ENCODE peak calls at places on chromosomes 16 and 17, in seven cellular contexts. F is A549, H is IMR-90, E is GM12878, A is K562, V is H1, X is HepG2. C is an unnamed sample.

GRCh38 chr16:17469011-17469741 is 1.6 kb downstream of the XYLT1 start:
- DNase-seq in X (no peak), E (no peak), V (no peak), A (no peak), H (peak), F (no peak), C (no peak)

GRCh38 chr16:3057181-3058166 is 8.0 kb upstream of the IL32 start:
- DNase-seq in X (no peak), A (no peak), V (no peak), E (no peak), F (no peak), H (no peak), C (no peak)

GRCh38 chr16:12158428-12158827 is 181.9 kb downstream of the SNX29 start:
- DNase-seq in F (no peak), X (no peak), E (no peak), A (no peak), H (peak), V (no peak), C (no peak)

GRCh38 chr16:48831081-48831722 is 221.2 kb upstream of the N4BP1 start:
- DNase-seq in A (peak), V (no peak), F (peak), E (no peak), X (peak), H (no peak), C (peak)

GRCh38 chr16:17476414-17477259 is 5.9 kb upstream of the XYLT1 start:
- DNase-seq in A (peak), F (peak), X (peak), V (peak), H (peak), E (no peak), C (peak)

GRCh38 chr17:74524751-74525725 is 6.2 kb downstream of the CD300LB start:
- DNase-seq in V (no peak), F (no peak), E (no peak), A (no peak), X (no peak), H (no peak), C (no peak)

GRCh38 chr17:29059281-29059680 is 16.3 kb downstream of the PIPOX start:
- DNase-seq in X (peak), H (peak), V (no peak), A (no peak), E (no peak), F (peak), C (no peak)

GRCh38 chr17:58032691-58033415 is 25.8 kb upstream of the SRSF1 start:
- DNase-seq in H (no peak), A (no peak), X (no peak), F (no peak), E (no peak), V (peak), C (no peak)

GRCh38 chr16:82605076-82605475 is 21.7 kb upstream of the CDH13 start:
- DNase-seq in X (no peak), V (no peak), F (no peak), E (no peak), H (no peak), A (no peak), C (no peak)

GRCh38 chr16:72884573-72884972 is 163.4 kb downstream of the ZFHX3 start:
- DNase-seq in F (no peak), H (no peak), E (no peak), V (no peak), A (no peak), X (peak), C (no peak)

GRCh38 chr17:14622622-14623101 is 321.8 kb downstream of the HS3ST3B1 start:
- DNase-seq in H (no peak), V (no peak), X (no peak), F (no peak), E (no peak), A (no peak), C (no peak)

GRCh38 chr16:78584991-78585390 is 485.5 kb downstream of the WWOX start:
- DNase-seq in H (no peak), V (no peak), A (no peak), E (no peak), F (no peak), X (no peak), C (no peak)

GRCh38 chr16:4081577-4082021 is 34.6 kb downstream of the ADCY9 start:
- DNase-seq in F (no peak), A (no peak), X (no peak), V (no peak), H (peak), E (no peak), C (no peak)

GRCh38 chr17:81295678-81296381 is 723 bp upstream of the SLC38A10 start:
- DNase-seq in A (peak), E (no peak), H (peak), F (peak), V (peak), X (peak), C (peak)
- TF ChIP-seq CEBPB in A (no peak), E (no peak), H (no peak), F (no peak), V (no peak), X (no peak), C (no peak)

GRCh38 chr16:28131743-28132393 is 68.4 kb upstream of the GSG1L start:
- DNase-seq in A (no peak), X (no peak), E (no peak), H (no peak), F (no peak), V (no peak), C (no peak)

GRCh38 chr16:28130099-28131088 is 66.9 kb upstream of the GSG1L start:
- DNase-seq in E (no peak), X (no peak), A (no peak), F (no peak), V (no peak), H (no peak), C (no peak)

GRCh38 chr16:28126684-28127620 is 63.4 kb upstream of the GSG1L start:
- DNase-seq in E (no peak), H (no peak), V (no peak), X (no peak), A (no peak), F (no peak), C (no peak)

GRCh38 chr16:28133666-28134065 is 70.2 kb upstream of the GSG1L start:
- DNase-seq in H (no peak), F (no peak), A (no peak), X (no peak), E (no peak), V (no peak), C (no peak)

GRCh38 chr16:28131210-28131609 is 67.7 kb upstream of the GSG1L start:
- DNase-seq in E (no peak), X (no peak), F (no peak), A (no peak), H (no peak), V (no peak), C (no peak)
- TF ChIP-seq CEBPB in E (no peak), X (no peak), F (no peak), A (no peak), H (no peak), V (no peak), C (no peak)

DNA sequence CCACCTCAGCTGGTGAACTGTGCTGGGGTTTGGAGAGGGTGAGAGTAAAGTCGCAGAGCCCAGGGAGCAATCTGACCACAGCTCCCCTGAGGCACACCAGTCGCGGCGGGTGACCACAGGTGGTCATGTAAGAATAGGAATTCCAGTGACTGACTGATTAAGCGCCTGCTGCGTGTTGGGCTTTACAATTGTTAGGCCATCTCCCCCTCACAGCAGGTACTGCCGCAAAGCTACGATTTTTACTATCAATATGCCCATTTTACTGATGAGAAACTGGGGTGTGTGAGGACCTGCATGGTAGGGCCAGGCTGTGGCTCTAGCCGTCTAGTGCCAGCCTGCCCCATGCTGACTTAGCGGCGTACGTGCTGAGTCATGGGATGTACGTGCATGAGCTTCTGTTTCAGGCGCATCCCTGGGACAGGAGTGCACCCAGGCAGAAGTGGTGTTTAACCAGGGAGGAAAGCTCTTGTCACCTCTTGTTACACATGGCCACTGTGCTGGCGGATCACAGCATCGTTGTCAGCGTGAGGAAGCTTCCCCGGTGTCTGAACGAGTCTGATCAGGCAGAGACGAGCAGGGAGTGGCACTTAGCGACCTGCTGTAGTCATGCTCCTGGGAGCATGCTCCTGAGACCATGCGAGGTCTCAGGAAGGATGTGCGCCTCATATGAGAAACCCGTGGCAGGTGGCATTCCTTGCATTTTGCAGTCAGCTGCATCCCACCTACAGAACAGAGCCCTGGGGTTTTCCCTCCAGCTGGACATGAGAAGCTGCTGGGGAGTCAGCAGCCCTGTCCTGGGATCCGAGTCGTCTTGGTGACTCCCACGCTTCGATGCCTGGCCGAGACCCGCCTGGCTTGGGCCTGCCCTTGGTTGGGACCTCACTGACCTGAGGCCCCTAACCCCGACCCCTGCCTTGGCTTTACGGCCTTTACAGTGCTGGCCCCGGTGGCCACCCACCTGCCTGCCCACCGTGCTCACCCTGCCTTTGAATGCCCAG is 163.7 kb upstream of the CHMP6 start:
- DNase-seq in E (no peak), V (peak), F (peak), A (no peak), X (no peak), H (peak), C (no peak)
- TF ChIP-seq CEBPB in E (no peak), V (peak), F (no peak), A (no peak), X (no peak), H (no peak), C (no peak)

GRCh38 chr16:56684256-56684925 is 2.1 kb downstream of the MT1X start:
- DNase-seq in X (no peak), A (no peak), V (no peak), H (no peak), F (no peak), E (no peak), C (no peak)

GRCh38 chr16:56682703-56683397 is 580 bp downstream of the MT1X start:
- DNase-seq in A (peak), F (no peak), X (no peak), H (no peak), E (no peak), V (no peak), C (no peak)

GRCh38 chr16:56686758-56687157 is 4.5 kb downstream of the MT1X start:
- DNase-seq in F (no peak), A (no peak), H (no peak), V (no peak), E (no peak), X (no peak), C (no peak)

GRCh38 chr16:56683424-56684162 is 1.3 kb downstream of the MT1X start:
- DNase-seq in H (no peak), X (no peak), V (no peak), A (no peak), F (no peak), E (no peak), C (no peak)

GRCh38 chr16:56684926-56685590 is 2.8 kb downstream of the MT1X start:
- DNase-seq in E (no peak), F (no peak), A (no peak), X (no peak), V (no peak), H (no peak), C (no peak)
- TF ChIP-seq CEBPB in E (no peak), F (no peak), A (no peak), X (no peak), V (no peak), H (no peak), C (no peak)

GRCh38 chr17:21248495-21248894 is 4.7 kb downstream of the NATD1 start:
- DNase-seq in F (no peak), H (no peak), X (no peak), E (no peak), A (no peak), V (no peak), C (no peak)

GRCh38 chr17:21246698-21247097 is 6.5 kb downstream of the NATD1 start:
- DNase-seq in F (no peak), H (no peak), E (no peak), V (no peak), X (no peak), A (no peak), C (no peak)

GRCh38 chr17:21245703-21246102 is 7.5 kb downstream of the NATD1 start:
- DNase-seq in V (no peak), X (no peak), E (no peak), H (no peak), F (no peak), A (no peak), C (no peak)

GRCh38 chr17:21249086-21249795 is 4.0 kb downstream of the NATD1 start:
- DNase-seq in F (no peak), E (no peak), H (no peak), X (no peak), A (no peak), V (no peak), C (no peak)

DNA sequence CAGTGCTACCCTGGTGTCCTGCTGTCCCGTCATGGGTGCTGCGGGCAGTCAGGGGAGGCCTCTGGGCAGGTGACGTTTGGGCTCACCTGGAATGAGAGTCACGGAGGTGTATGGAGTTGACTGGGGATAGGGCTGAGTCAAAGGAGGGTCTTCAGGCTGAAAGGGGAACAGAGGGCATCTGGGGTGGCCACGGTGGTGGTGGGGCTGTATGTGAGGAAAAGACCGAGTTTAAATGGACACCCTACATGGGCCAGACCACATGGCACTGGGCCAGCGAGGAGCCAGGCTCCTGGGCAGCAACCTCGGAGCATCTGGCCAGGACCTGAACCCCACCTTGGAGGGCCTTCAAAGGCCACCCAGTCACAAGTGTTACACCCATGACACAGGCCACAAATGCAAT is 5.4 kb downstream of the NATD1 start:
- DNase-seq in F (no peak), H (no peak), E (no peak), V (no peak), A (no peak), X (no peak), C (no peak)
- TF ChIP-seq CEBPB in F (no peak), H (no peak), E (no peak), V (no peak), A (no peak), X (no peak), C (no peak)

C was measured in HCT116.